ENCODE peak calls at places on chromosome 6, in nine cellular contexts. Y is GM23248; Z is tibial artery; A is aorta; U is hepatocyte; O is trophoblast cell; X is CD4-positive, alpha-beta memory T cell; F is IMR-90; M is uterus. H is an unnamed sample.
A peak's percentile ranks its signal among the peaks of the same experiment; 100 is the strongest.

GRCh38 chr6:6701864-6702263 is 113.3 kb downstream of the LY86 start:
- DNase-seq in U (no peak), X (no peak), O (peak; percentile 82), M (peak; percentile 4), F (no peak), Z (no peak), A (no peak), Y (peak; percentile 49), H (no peak)

GRCh38 chr6:53793318-53793975 is 1.4 kb upstream of the LRRC1 start:
- DNase-seq in A (no peak), Y (peak; percentile 70), Z (peak; percentile 35), X (no peak), O (peak; percentile 73), F (peak; percentile 61), M (peak; percentile 47), U (peak; percentile 90), H (peak; percentile 37)

GRCh38 chr6:136753624-136754023 is 38.7 kb downstream of the MAP3K5 start:
- DNase-seq in F (no peak), M (no peak), A (no peak), X (peak; percentile 89), U (no peak), Y (no peak), O (no peak), Z (no peak), H (no peak)

GRCh38 chr6:2805031-2805430 is 36.6 kb downstream of the SERPINB1 start:
- DNase-seq in U (no peak), X (no peak), Z (no peak), F (no peak), Y (no peak), O (no peak), M (no peak), A (no peak), H (no peak)

GRCh38 chr6:17527076-17527475 is 73.0 kb upstream of the FAM8A1 start:
- DNase-seq in Y (peak; percentile 5), Z (no peak), U (no peak), M (no peak), F (no peak), O (no peak), X (no peak), A (no peak), H (no peak)

GRCh38 chr6:11094411-11094851 is 797 bp downstream of the SMIM13 start:
- DNase-seq in U (peak; percentile 64), X (no peak), F (peak; percentile 45), A (peak; percentile 78), Z (peak; percentile 39), O (peak; percentile 50), M (peak; percentile 28), Y (peak; percentile 78), H (no peak)

GRCh38 chr6:119201486-119201885 is 123.0 kb upstream of the FAM184A start:
- DNase-seq in Z (no peak), Y (no peak), M (no peak), X (no peak), F (no peak), A (no peak), U (no peak), O (no peak), H (no peak)

GRCh38 chr6:107179004-107179403 is 63.7 kb upstream of the BEND3 start:
- DNase-seq in U (no peak), A (no peak), O (no peak), X (no peak), Z (no peak), M (no peak), F (peak; percentile 8), Y (peak; percentile 8), H (no peak)

GRCh38 chr6:44397424-44398169 is 10.1 kb downstream of the CDC5L start:
- DNase-seq in Y (no peak), M (no peak), X (no peak), A (no peak), O (no peak), Z (no peak), U (no peak), F (no peak), H (no peak)

GRCh38 chr6:34383171-34383631 is 9.3 kb downstream of the NUDT3 start:
- DNase-seq in Z (no peak), X (no peak), U (peak; percentile 35), A (no peak), F (peak; percentile 86), O (no peak), Y (peak; percentile 52), M (peak; percentile 63), H (no peak)

GRCh38 chr6:158014505-158015187 is 33.0 kb downstream of the SYNJ2 start:
- DNase-seq in F (peak; percentile 65), Y (peak; percentile 44), M (no peak), X (no peak), U (no peak), A (peak; percentile 44), O (no peak), Z (no peak), H (no peak)

GRCh38 chr6:37820713-37821069 is 1.2 kb downstream of the ZFAND3 start:
- DNase-seq in X (no peak), Z (no peak), O (no peak), F (no peak), A (no peak), U (peak; percentile 26), Y (peak; percentile 29), M (no peak), H (no peak)

GRCh38 chr6:167825059-167825758 is 1.5 kb upstream of the AFDN start:
- DNase-seq in F (no peak), U (peak; percentile 35), Y (peak; percentile 44), Z (no peak), M (peak; percentile 57), O (no peak), A (no peak), X (peak; percentile 43), H (no peak)

GRCh38 chr6:101296184-101296583 is 97.3 kb upstream of the GRIK2 start:
- DNase-seq in Y (peak; percentile 75), Z (no peak), X (no peak), U (no peak), F (peak; percentile 2), A (no peak), M (no peak), O (no peak), H (no peak)

GRCh38 chr6:24650365-24650764 is 4.4 kb upstream of the KIAA0319 start:
- DNase-seq in U (no peak), O (no peak), F (no peak), Y (no peak), A (no peak), M (no peak), Z (no peak), X (no peak), H (no peak)

GRCh38 chr6:91575032-91575431 is 988.2 kb upstream of the MAP3K7 start:
- DNase-seq in X (no peak), Y (no peak), A (no peak), M (no peak), Z (no peak), U (peak; percentile 4), F (peak; percentile 15), O (no peak), H (no peak)

DNA sequence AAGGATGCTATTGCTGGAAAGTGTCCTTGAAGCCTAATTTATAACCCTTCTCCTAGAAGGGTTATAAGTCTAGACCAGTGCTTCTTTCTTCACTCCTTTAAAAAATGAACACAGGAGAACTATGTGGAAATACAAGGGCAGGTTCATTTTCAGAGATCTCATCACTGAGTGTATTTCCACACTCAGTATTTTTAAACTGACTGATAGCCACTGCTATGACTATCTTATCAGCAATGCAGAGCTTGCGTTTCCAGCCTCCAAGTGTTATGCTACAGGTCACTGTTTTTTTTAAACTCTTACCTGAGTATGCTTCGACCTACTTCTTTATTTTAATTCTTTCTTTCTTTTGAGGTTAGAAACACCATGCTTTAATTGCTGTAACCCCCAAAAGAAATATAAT is 319.1 kb downstream of the ARHGAP18 start:
- DNase-seq in Y (no peak), A (no peak), Z (no peak), F (peak; percentile 12), U (no peak), O (peak; percentile 10), X (no peak), M (no peak), H (no peak)
- H3K36me3 ChIP-seq in Y (peaks cover 6% of the 10 kb centered on the region), A (no peaks in the 10 kb centered on the region), Z (no peaks in the 10 kb centered on the region), F (no peaks in the 10 kb centered on the region), U (no peaks in the 10 kb centered on the region), O (no peaks in the 10 kb centered on the region), X (no peaks in the 10 kb centered on the region), M (no peaks in the 10 kb centered on the region), H (no peaks in the 10 kb centered on the region)

GRCh38 chr6:151661928-151662327 is 145.6 kb upstream of the ESR1 start:
- DNase-seq in Z (no peak), Y (peak; percentile 19), M (no peak), O (no peak), F (no peak), U (no peak), A (no peak), X (no peak), H (no peak)

GRCh38 chr6:151666526-151666925 is 141.0 kb upstream of the ESR1 start:
- DNase-seq in A (no peak), X (no peak), U (no peak), O (no peak), M (no peak), F (no peak), Y (no peak), Z (no peak), H (no peak)

GRCh38 chr6:151665329-151665728 is 142.2 kb upstream of the ESR1 start:
- DNase-seq in Z (no peak), X (no peak), F (no peak), O (no peak), U (no peak), M (no peak), Y (no peak), A (no peak), H (no peak)

GRCh38 chr6:151663559-151663958 is 143.9 kb upstream of the ESR1 start:
- DNase-seq in U (no peak), Z (no peak), O (no peak), M (no peak), A (no peak), X (no peak), Y (no peak), F (no peak), H (no peak)

GRCh38 chr6:151664390-151664789 is 143.1 kb upstream of the ESR1 start:
- DNase-seq in O (no peak), F (no peak), M (no peak), A (no peak), Z (no peak), U (no peak), Y (no peak), X (no peak), H (no peak)
- H3K27me3 ChIP-seq in O (no peaks in the 10 kb centered on the region), F (no peaks in the 10 kb centered on the region), M (no peaks in the 10 kb centered on the region), A (no peaks in the 10 kb centered on the region), Z (no peaks in the 10 kb centered on the region), U (no peaks in the 10 kb centered on the region), Y (peaks cover 4% of the 10 kb centered on the region), X (no peaks in the 10 kb centered on the region), H (no peaks in the 10 kb centered on the region)

DNA sequence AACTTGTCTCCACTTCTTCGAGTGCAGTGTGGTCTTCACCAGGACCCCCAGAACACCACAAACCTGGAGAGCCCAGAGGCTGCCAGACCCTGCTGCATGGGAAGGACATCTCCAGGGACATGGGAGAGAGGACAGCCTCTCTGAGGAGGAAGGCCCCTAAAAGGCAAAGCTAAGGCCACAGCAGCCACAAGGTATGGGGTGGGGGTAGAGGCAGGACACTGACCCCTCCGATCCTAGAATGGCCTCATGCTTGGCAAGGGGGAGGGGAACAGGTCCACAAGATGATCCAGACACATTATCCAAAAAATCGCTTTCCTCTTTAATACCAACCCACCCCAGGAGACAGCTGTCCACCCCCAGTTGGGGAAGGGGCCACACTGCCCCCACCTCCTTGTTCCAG is 1.9 kb downstream of the B3GALT4 start:
- DNase-seq in X (no peak), A (no peak), M (no peak), F (no peak), U (no peak), O (no peak), Y (no peak), Z (no peak), H (no peak)
- H3K36me3 ChIP-seq in X (peaks cover 45% of the 10 kb centered on the region), A (no peaks in the 10 kb centered on the region), M (no peaks in the 10 kb centered on the region), F (peaks cover 66% of the 10 kb centered on the region), U (no peaks in the 10 kb centered on the region), O (peaks cover 59% of the 10 kb centered on the region), Y (peaks cover 40% of the 10 kb centered on the region), Z (peaks cover 18% of the 10 kb centered on the region), H (peaks cover 27% of the 10 kb centered on the region)

GRCh38 chr6:1379026-1379809 is 10.2 kb upstream of the FOXF2 start:
- DNase-seq in Z (no peak), A (no peak), X (no peak), M (no peak), O (no peak), F (no peak), U (no peak), Y (no peak), H (no peak)
- H3K27me3 ChIP-seq in Z (peaks cover 94% of the 10 kb centered on the region), A (no peaks in the 10 kb centered on the region), X (peaks cover 40% of the 10 kb centered on the region), M (peaks cover 16% of the 10 kb centered on the region), O (peaks cover 72% of the 10 kb centered on the region), F (peaks cover 54% of the 10 kb centered on the region), U (peaks cover 96% of the 10 kb centered on the region), Y (peaks cover 74% of the 10 kb centered on the region), H (no peaks in the 10 kb centered on the region)